ENCODE peak calls at places on chromosomes 5 and 9, in ten cellular contexts. L, Y, E, R, O, P, I, T, V and U are unnamed samples.

GRCh38 chr5:148730272-148730954 is 76.1 kb upstream of the HTR4 start:
- DNase-seq in L (no peak), Y (peak; percentile 78), E (no peak), R (no peak), O (no peak), P (no peak), I (no peak), T (no peak), V (peak; percentile 48), U (no peak)

GRCh38 chr5:71841107-71841506 is 122.0 kb downstream of the CARTPT start:
- DNase-seq in L (no peak), Y (no peak), E (no peak), R (no peak), O (no peak), P (no peak), I (no peak), T (no peak), V (no peak), U (no peak)

GRCh38 chr5:152221721-152222629 is 183.1 kb downstream of the NMUR2 start:
- DNase-seq in L (no peak), Y (peak; percentile 28), E (no peak), R (no peak), O (no peak), P (no peak), I (no peak), T (no peak), V (no peak), U (no peak)

GRCh38 chr9:109780453-109781033 is 545 bp downstream of the PALM2AKAP2 start:
- DNase-seq in L (no peak), Y (peak; percentile 2), E (no peak), R (no peak), O (no peak), P (no peak), I (no peak), T (no peak), V (peak; percentile 64), U (no peak)

GRCh38 chr9:114425126-114425525 is 37.3 kb upstream of the AKNA start:
- DNase-seq in L (no peak), Y (no peak), E (no peak), R (no peak), O (no peak), P (no peak), I (no peak), T (no peak), V (no peak), U (no peak)

GRCh38 chr9:6645153-6646027 is at the start of gene GLDC:
- DNase-seq in L (peak; percentile 72), Y (peak; percentile 87), E (peak; percentile 79), R (peak; percentile 89), O (peak; percentile 97), P (peak; percentile 52), I (peak; percentile 12), T (peak; percentile 93), V (peak; percentile 10), U (peak; percentile 14)

GRCh38 chr9:129333961-129334743 is 156.1 kb upstream of the IER5L start:
- DNase-seq in L (peak; percentile 97), Y (peak; percentile 94), E (peak; percentile 93), R (peak; percentile 75), O (peak; percentile 95), P (no peak), I (peak; percentile 88), T (peak; percentile 99), V (peak; percentile 96), U (no peak)

GRCh38 chr5:55402199-55402598 is 94.4 kb downstream of the MTREX start:
- DNase-seq in L (no peak), Y (no peak), E (no peak), R (no peak), O (peak; percentile 3), P (no peak), I (no peak), T (no peak), V (no peak), U (no peak)

GRCh38 chr9:70303268-70303667 is 44.5 kb downstream of the SMC5 start:
- DNase-seq in L (no peak), Y (peak; percentile 9), E (no peak), R (no peak), O (no peak), P (no peak), I (no peak), T (no peak), V (peak; percentile 77), U (no peak)

GRCh38 chr9:100084734-100085133 is 14.1 kb downstream of the ERP44 start:
- DNase-seq in L (no peak), Y (no peak), E (no peak), R (no peak), O (no peak), P (no peak), I (no peak), T (no peak), V (no peak), U (no peak)

GRCh38 chr5:17189381-17190036 is 27.9 kb upstream of the BASP1 start:
- DNase-seq in L (peak; percentile 84), Y (peak; percentile 99), E (peak; percentile 85), R (peak; percentile 93), O (peak; percentile 49), P (peak; percentile 48), I (peak; percentile 75), T (peak; percentile 81), V (peak; percentile 93), U (peak; percentile 22)

GRCh38 chr9:92141144-92142129 is 26.2 kb upstream of the SPTLC1 start:
- DNase-seq in L (peak; percentile 55), Y (peak; percentile 16), E (no peak), R (no peak), O (no peak), P (no peak), I (no peak), T (peak; percentile 74), V (peak; percentile 73), U (no peak)

GRCh38 chr5:159385994-159386711 is 55.9 kb upstream of the IL12B start:
- DNase-seq in L (no peak), Y (no peak), E (no peak), R (no peak), O (no peak), P (no peak), I (no peak), T (no peak), V (no peak), U (no peak)
- H3K9me3 ChIP-seq in L (no peaks in the 10 kb centered on the region), Y (peaks cover 5% of the 10 kb centered on the region), E (no peaks in the 10 kb centered on the region), R (peaks cover 11% of the 10 kb centered on the region), O (peaks cover 37% of the 10 kb centered on the region), P (peaks cover 21% of the 10 kb centered on the region), I (no peaks in the 10 kb centered on the region), T (peaks cover 3% of the 10 kb centered on the region), V (peaks cover 67% of the 10 kb centered on the region), U (no peaks in the 10 kb centered on the region)

GRCh38 chr9:106421772-106422171 is 441.2 kb upstream of the ZNF462 start:
- DNase-seq in L (no peak), Y (peak; percentile 79), E (no peak), R (peak; percentile 10), O (no peak), P (no peak), I (no peak), T (no peak), V (no peak), U (no peak)

GRCh38 chr9:106420511-106420944 is 442.4 kb upstream of the ZNF462 start:
- DNase-seq in L (no peak), Y (peak; percentile 92), E (no peak), R (no peak), O (no peak), P (no peak), I (no peak), T (no peak), V (no peak), U (no peak)

GRCh38 chr9:106423575-106423974 is 439.4 kb upstream of the ZNF462 start:
- DNase-seq in L (no peak), Y (no peak), E (no peak), R (no peak), O (no peak), P (no peak), I (no peak), T (no peak), V (no peak), U (no peak)

GRCh38 chr9:106417685-106418084 is 445.3 kb upstream of the ZNF462 start:
- DNase-seq in L (no peak), Y (no peak), E (no peak), R (no peak), O (no peak), P (no peak), I (no peak), T (no peak), V (no peak), U (no peak)

DNA sequence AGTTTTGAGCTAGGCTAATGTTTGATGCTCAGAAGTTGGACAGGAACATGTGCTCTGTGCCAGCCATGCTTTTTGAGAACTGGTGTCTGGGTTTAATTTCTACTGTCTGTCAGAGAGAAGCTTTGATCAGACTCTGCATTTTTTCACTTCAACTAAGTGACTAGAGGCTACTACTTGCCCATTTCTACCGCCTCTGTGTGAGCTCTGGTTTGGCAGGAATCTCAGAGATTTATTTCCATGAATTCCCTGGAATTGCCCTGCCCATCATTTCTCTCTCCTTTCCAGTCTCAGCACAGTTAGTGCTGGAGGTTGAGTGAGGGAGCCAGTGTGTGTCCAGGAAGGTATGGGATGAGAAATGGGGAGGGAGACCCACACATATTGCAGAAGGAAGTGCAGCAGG is 443.2 kb upstream of the ZNF462 start:
- DNase-seq in L (no peak), Y (no peak), E (no peak), R (no peak), O (no peak), P (no peak), I (no peak), T (no peak), V (no peak), U (no peak)
- H3K9me3 ChIP-seq in L (no peaks in the 10 kb centered on the region), Y (no peaks in the 10 kb centered on the region), E (no peaks in the 10 kb centered on the region), R (no peaks in the 10 kb centered on the region), O (no peaks in the 10 kb centered on the region), P (no peaks in the 10 kb centered on the region), I (no peaks in the 10 kb centered on the region), T (no peaks in the 10 kb centered on the region), V (no peaks in the 10 kb centered on the region), U (no peaks in the 10 kb centered on the region)

DNA sequence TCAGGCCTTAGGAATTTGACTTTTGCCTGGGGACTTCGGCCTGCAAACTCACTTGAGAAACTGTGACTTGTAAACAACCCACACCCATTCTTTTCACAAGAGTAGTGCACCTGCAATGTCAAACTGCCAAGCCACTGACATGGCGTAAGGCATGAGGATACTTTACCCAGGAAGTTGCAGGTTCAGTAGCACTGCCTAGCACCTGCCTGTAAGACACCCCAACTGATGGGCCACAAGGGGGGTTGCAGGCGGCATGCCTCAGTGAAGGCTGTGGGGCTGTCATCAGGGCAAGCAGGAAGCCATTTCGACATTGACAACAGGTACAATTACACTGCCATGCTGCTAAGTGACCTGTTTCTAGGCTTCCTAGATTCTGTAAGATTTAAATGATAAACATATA is 41.3 kb upstream of the RASGEF1C start:
- DNase-seq in L (no peak), Y (no peak), E (no peak), R (no peak), O (no peak), P (no peak), I (no peak), T (peak; percentile 19), V (no peak), U (no peak)
- H3K9me3 ChIP-seq in L (peaks cover 3% of the 10 kb centered on the region), Y (peaks cover 12% of the 10 kb centered on the region), E (peaks cover 30% of the 10 kb centered on the region), R (no peaks in the 10 kb centered on the region), O (peaks cover 93% of the 10 kb centered on the region), P (peaks cover 4% of the 10 kb centered on the region), I (peaks cover 10% of the 10 kb centered on the region), T (peaks cover 17% of the 10 kb centered on the region), V (peaks cover 100% of the 10 kb centered on the region), U (peaks cover 19% of the 10 kb centered on the region)

GRCh38 chr9:75282047-75282446 is 193.7 kb downstream of the OSTF1 start:
- DNase-seq in L (no peak), Y (no peak), E (no peak), R (no peak), O (no peak), P (no peak), I (no peak), T (no peak), V (no peak), U (no peak)
- H3K9me3 ChIP-seq in L (no peaks in the 10 kb centered on the region), Y (no peaks in the 10 kb centered on the region), E (no peaks in the 10 kb centered on the region), R (peaks cover 7% of the 10 kb centered on the region), O (no peaks in the 10 kb centered on the region), P (no peaks in the 10 kb centered on the region), I (no peaks in the 10 kb centered on the region), T (no peaks in the 10 kb centered on the region), V (peaks cover 20% of the 10 kb centered on the region), U (no peaks in the 10 kb centered on the region)